ENCODE peak calls at places on chromosomes 7 and 10, in eight cellular contexts. Y, P, Q, J, G, L, U and T are unnamed samples.

GRCh38 chr7:149385195-149385955 is 75.5 kb downstream of the ZNF777 start:
- DNase-seq in Y (no peak), P (no peak), Q (no peak), J (peak), G (no peak), L (no peak), U (no peak), T (no peak)

GRCh38 chr7:105648561-105649401 is 67.5 kb upstream of the EFCAB10 start:
- DNase-seq in Y (peak), P (no peak), Q (no peak), J (no peak), G (no peak), L (no peak), U (no peak), T (no peak)

GRCh38 chr7:149126662-149127321 is 668 bp upstream of the ZNF425 start:
- DNase-seq in Y (peak), P (peak), Q (peak), J (peak), G (peak), L (no peak), U (peak), T (peak)

GRCh38 chr10:46282460-46283216 is 4.2 kb upstream of the ANTXRL start:
- DNase-seq in Y (no peak), P (no peak), Q (peak), J (peak), G (peak), L (peak), U (peak), T (peak)

GRCh38 chr7:121744319-121744718 is 128.6 kb upstream of the PTPRZ1 start:
- DNase-seq in Y (no peak), P (no peak), Q (no peak), J (no peak), G (no peak), L (no peak), U (no peak), T (no peak)

GRCh38 chr10:49649294-49649693 is 30.2 kb upstream of the C10orf53 start:
- DNase-seq in Y (no peak), P (peak), Q (peak), J (no peak), G (no peak), L (no peak), U (peak), T (no peak)

GRCh38 chr10:17200885-17201164 is 647 bp downstream of the TRDMT1 start:
- DNase-seq in Y (peak), P (no peak), Q (peak), J (peak), G (peak), L (peak), U (peak), T (no peak)

GRCh38 chr10:70430489-70431445 is 10.7 kb downstream of the NODAL start:
- DNase-seq in Y (no peak), P (no peak), Q (no peak), J (peak), G (peak), L (peak), U (no peak), T (no peak)

GRCh38 chr7:14020339-14020900 is 31.0 kb upstream of the ETV1 start:
- DNase-seq in Y (no peak), P (no peak), Q (no peak), J (no peak), G (peak), L (peak), U (no peak), T (no peak)

GRCh38 chr10:132357286-132358058 is 25.5 kb downstream of the LRRC27 start:
- DNase-seq in Y (no peak), P (no peak), Q (no peak), J (no peak), G (no peak), L (no peak), U (no peak), T (no peak)

GRCh38 chr10:129038490-129039011 is 428.5 kb upstream of the MGMT start:
- DNase-seq in Y (no peak), P (no peak), Q (no peak), J (no peak), G (no peak), L (no peak), U (no peak), T (no peak)

GRCh38 chr10:117375360-117376147 is at the start of gene PDZD8:
- DNase-seq in Y (peak), P (peak), Q (peak), J (peak), G (peak), L (peak), U (peak), T (peak)